ENCODE peak calls at places on chromosomes 16 and 17, in six cellular contexts. One of them, this sample, is unnamed.

GRCh38 chr17:31678431-31678830 is 180.6 kb downstream of the COPRS start:
- DNase-seq in choroid plexus epithelial cell: no peak
- DNase-seq in epithelial cell of esophagus: peak; percentile 46
- DNase-seq in cardiac fibroblast: no peak
- DNase-seq in Peyer's patch: no peak
- DNase-seq in fibroblast of pulmonary artery: no peak
- DNase-seq in this sample: peak; percentile 83

GRCh38 chr16:17949713-17950112 is 386.8 kb downstream of the NPIPA8 start:
- DNase-seq in Peyer's patch: no peak
- DNase-seq in epithelial cell of esophagus: no peak
- DNase-seq in cardiac fibroblast: no peak
- DNase-seq in fibroblast of pulmonary artery: no peak
- DNase-seq in choroid plexus epithelial cell: no peak
- DNase-seq in this sample: no peak

GRCh38 chr16:89658221-89658879 is 714 bp downstream of the SPATA33 start:
- DNase-seq in Peyer's patch: no peak
- DNase-seq in choroid plexus epithelial cell: peak; percentile 15
- DNase-seq in epithelial cell of esophagus: no peak
- DNase-seq in fibroblast of pulmonary artery: peak; percentile 4
- DNase-seq in cardiac fibroblast: peak; percentile 14
- DNase-seq in this sample: no peak

GRCh38 chr17:36183001-36183810 is 6.8 kb upstream of the TBC1D3B start:
- DNase-seq in fibroblast of pulmonary artery: peak; percentile 52
- DNase-seq in choroid plexus epithelial cell: peak; percentile 76
- DNase-seq in Peyer's patch: peak; percentile 27
- DNase-seq in epithelial cell of esophagus: peak; percentile 83
- DNase-seq in cardiac fibroblast: peak; percentile 89
- DNase-seq in this sample: peak; percentile 63

GRCh38 chr17:45227101-45227591 is 5.5 kb downstream of the FMNL1 start:
- DNase-seq in epithelial cell of esophagus: peak; percentile 33
- DNase-seq in Peyer's patch: peak; percentile 79
- DNase-seq in choroid plexus epithelial cell: peak; percentile 27
- DNase-seq in cardiac fibroblast: no peak
- DNase-seq in fibroblast of pulmonary artery: no peak
- DNase-seq in this sample: peak; percentile 39

GRCh38 chr17:79668344-79669250 is 57.7 kb upstream of the RBFOX3 start:
- DNase-seq in choroid plexus epithelial cell: no peak
- DNase-seq in Peyer's patch: no peak
- DNase-seq in epithelial cell of esophagus: no peak
- DNase-seq in cardiac fibroblast: no peak
- DNase-seq in fibroblast of pulmonary artery: no peak
- DNase-seq in this sample: no peak

GRCh38 chr16:1871974-1872635 is at the start of gene MEIOB:
- DNase-seq in Peyer's patch: no peak
- DNase-seq in fibroblast of pulmonary artery: no peak
- DNase-seq in epithelial cell of esophagus: peak; percentile 33
- DNase-seq in choroid plexus epithelial cell: peak; percentile 19
- DNase-seq in cardiac fibroblast: peak; percentile 21
- DNase-seq in this sample: no peak

GRCh38 chr17:57366558-57367351 is 110.4 kb downstream of the MSI2 start:
- DNase-seq in cardiac fibroblast: peak; percentile 20
- DNase-seq in choroid plexus epithelial cell: no peak
- DNase-seq in fibroblast of pulmonary artery: peak; percentile 23
- DNase-seq in Peyer's patch: no peak
- DNase-seq in epithelial cell of esophagus: no peak
- DNase-seq in this sample: no peak

GRCh38 chr16:1859650-1860049 is 12.3 kb downstream of the MEIOB start:
- DNase-seq in epithelial cell of esophagus: no peak
- DNase-seq in fibroblast of pulmonary artery: no peak
- DNase-seq in cardiac fibroblast: no peak
- DNase-seq in Peyer's patch: no peak
- DNase-seq in choroid plexus epithelial cell: no peak
- DNase-seq in this sample: no peak

GRCh38 chr17:75205793-75206163 is 299 bp downstream of the NUP85 start:
- DNase-seq in choroid plexus epithelial cell: no peak
- DNase-seq in fibroblast of pulmonary artery: no peak
- DNase-seq in Peyer's patch: no peak
- DNase-seq in epithelial cell of esophagus: no peak
- DNase-seq in cardiac fibroblast: no peak
- DNase-seq in this sample: no peak
- TF ChIP-seq CTCF in choroid plexus epithelial cell: peak; percentile 20
- TF ChIP-seq CTCF in fibroblast of pulmonary artery: no peak
- TF ChIP-seq CTCF in Peyer's patch: no peak
- TF ChIP-seq CTCF in epithelial cell of esophagus: no peak
- TF ChIP-seq CTCF in cardiac fibroblast: no peak
- TF ChIP-seq CTCF in this sample: no peak

DNA sequence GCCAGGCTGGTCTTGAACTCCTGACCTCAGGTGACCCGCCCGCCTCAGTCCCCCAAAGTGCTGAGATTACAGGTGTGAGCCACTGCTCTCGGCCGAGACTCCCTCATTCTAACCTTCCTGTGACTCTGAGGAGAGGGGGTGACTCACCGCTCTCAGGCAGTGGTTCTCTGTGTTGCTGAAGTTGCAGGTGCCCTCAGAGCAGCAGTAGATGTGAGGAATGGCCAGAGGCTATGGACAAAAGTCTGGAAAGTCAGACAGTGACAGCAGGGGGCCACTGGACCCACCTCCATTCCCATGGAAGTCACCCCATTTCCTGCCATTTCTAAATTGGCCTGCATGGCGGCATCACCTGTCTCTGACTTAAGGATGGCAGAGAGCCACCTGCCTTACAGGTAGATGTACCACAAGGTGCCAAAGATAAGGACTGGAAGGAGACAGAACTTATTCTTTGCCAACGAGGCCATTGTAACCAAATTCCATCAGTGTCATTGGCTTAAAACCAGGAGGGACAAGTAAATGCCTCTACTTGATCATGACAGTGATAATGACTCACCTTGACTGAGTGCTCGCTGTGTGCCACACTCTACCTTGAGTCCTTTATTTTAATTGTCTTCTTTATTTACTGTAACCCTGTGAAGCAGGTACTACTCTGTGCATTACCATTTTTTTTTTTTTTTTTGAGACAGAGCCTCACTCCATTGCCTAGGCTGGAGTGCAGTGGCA is 15.3 kb upstream of the CNOT1 start:
- DNase-seq in fibroblast of pulmonary artery: no peak
- DNase-seq in choroid plexus epithelial cell: no peak
- DNase-seq in Peyer's patch: no peak
- DNase-seq in epithelial cell of esophagus: peak; percentile 69
- DNase-seq in cardiac fibroblast: no peak
- DNase-seq in this sample: peak; percentile 46
- TF ChIP-seq CTCF in fibroblast of pulmonary artery: no peak
- TF ChIP-seq CTCF in choroid plexus epithelial cell: no peak
- TF ChIP-seq CTCF in Peyer's patch: no peak
- TF ChIP-seq CTCF in epithelial cell of esophagus: no peak
- TF ChIP-seq CTCF in cardiac fibroblast: no peak
- TF ChIP-seq CTCF in this sample: no peak

DNA sequence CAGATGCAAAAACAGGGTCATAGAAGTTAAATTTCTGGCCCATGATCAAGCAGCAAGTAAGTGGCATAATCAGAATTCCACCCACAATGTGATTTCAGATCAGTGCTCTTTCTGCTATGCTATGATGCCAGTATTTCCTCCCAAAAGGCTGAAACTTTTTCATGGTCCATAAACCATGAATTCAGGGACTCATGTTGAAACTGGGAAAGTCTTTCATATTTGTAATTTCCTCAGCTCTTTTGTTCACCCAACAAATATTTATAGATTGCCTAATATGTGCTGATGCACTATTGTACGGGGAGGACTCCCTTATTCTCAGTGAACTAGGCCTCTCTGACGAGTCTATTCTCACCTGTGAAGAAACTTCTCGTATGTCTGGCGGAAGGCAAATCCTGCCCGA is 156.3 kb downstream of the MYO1D start:
- DNase-seq in choroid plexus epithelial cell: no peak
- DNase-seq in fibroblast of pulmonary artery: no peak
- DNase-seq in epithelial cell of esophagus: no peak
- DNase-seq in cardiac fibroblast: no peak
- DNase-seq in Peyer's patch: no peak
- DNase-seq in this sample: no peak
- TF ChIP-seq CTCF in choroid plexus epithelial cell: no peak
- TF ChIP-seq CTCF in fibroblast of pulmonary artery: no peak
- TF ChIP-seq CTCF in epithelial cell of esophagus: no peak
- TF ChIP-seq CTCF in cardiac fibroblast: no peak
- TF ChIP-seq CTCF in Peyer's patch: no peak
- TF ChIP-seq CTCF in this sample: no peak

DNA sequence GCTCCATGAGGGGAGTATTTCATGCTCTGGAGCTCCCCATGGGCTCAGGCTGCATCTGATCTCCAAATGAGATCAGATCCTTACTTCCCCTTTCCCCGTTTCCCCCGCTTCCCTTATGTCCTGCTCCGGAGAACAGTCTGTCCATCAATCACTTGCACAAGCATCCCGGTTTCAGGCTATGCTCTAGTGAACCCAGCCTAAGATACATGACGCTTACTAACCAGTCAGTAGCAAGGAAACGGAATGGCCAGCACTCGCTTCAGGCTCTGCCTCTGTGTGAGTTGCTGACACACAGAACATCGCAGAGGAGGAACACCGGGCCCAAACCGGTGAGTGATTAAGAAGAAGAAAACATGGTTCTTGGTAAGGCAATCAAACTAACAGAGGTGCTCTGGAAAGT is 9.4 kb upstream of the ATP5MC1 start:
- DNase-seq in epithelial cell of esophagus: no peak
- DNase-seq in Peyer's patch: no peak
- DNase-seq in choroid plexus epithelial cell: no peak
- DNase-seq in cardiac fibroblast: no peak
- DNase-seq in fibroblast of pulmonary artery: no peak
- DNase-seq in this sample: no peak
- TF ChIP-seq CTCF in epithelial cell of esophagus: no peak
- TF ChIP-seq CTCF in Peyer's patch: no peak
- TF ChIP-seq CTCF in choroid plexus epithelial cell: no peak
- TF ChIP-seq CTCF in cardiac fibroblast: no peak
- TF ChIP-seq CTCF in fibroblast of pulmonary artery: no peak
- TF ChIP-seq CTCF in this sample: no peak

DNA sequence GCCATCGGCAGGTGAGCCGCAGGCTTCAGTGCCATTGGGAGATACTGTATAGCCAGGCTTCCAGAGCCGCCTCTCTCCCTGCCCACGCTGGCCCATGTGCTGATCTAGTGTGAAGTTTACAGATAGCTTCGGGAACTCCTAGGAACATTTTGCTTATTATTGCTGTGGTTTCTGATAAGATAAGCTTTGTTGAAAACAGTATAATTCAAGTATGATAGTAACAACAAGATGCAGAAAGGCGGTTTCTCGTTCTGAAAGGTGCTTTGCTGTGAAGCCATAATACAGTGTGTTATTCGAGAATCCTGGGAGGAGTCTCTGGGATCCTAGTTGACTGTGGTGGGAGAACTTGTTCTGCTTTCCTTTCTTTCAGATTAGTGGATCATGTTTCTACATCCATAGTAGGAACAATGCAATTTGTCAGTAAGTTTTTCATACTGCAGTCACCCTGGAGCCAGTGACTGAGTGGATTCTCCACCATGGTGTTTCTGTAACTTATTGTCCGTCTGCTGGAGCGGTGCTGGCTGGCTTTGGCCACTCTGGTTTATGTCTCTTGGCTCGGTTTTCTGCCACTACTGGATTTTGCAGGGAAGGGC is 31.5 kb downstream of the RAB11FIP3 start:
- DNase-seq in choroid plexus epithelial cell: peak; percentile 54
- DNase-seq in Peyer's patch: no peak
- DNase-seq in epithelial cell of esophagus: peak; percentile 34
- DNase-seq in cardiac fibroblast: peak; percentile 62
- DNase-seq in fibroblast of pulmonary artery: peak; percentile 64
- DNase-seq in this sample: no peak
- TF ChIP-seq CTCF in choroid plexus epithelial cell: no peak
- TF ChIP-seq CTCF in Peyer's patch: no peak
- TF ChIP-seq CTCF in epithelial cell of esophagus: no peak
- TF ChIP-seq CTCF in cardiac fibroblast: no peak
- TF ChIP-seq CTCF in fibroblast of pulmonary artery: no peak
- TF ChIP-seq CTCF in this sample: no peak

This sample was measured in MCF 10A.